ENCODE peak calls at places on chromosomes 6 and 20, in seven cellular contexts. One of them, this sample, is unnamed.

GRCh38 chr6:126172151-126172550 is 167.8 kb upstream of the CENPW start:
- DNase-seq in RKO: no peak
- DNase-seq in HCT116: no peak
- DNase-seq in GM19239: no peak
- DNase-seq in AG09309: no peak
- DNase-seq in EL: no peak
- DNase-seq in NCI-H1105 treated with DMSO at 0.1 percent for 48 hours: no peak
- DNase-seq in this sample: no peak

GRCh38 chr20:23156170-23156841 is 70.2 kb upstream of the CD93 start:
- DNase-seq in GM19239: no peak
- DNase-seq in HCT116: peak; percentile 78
- DNase-seq in AG09309: no peak
- DNase-seq in EL: peak; percentile 82
- DNase-seq in NCI-H1105 treated with DMSO at 0.1 percent for 48 hours: no peak
- DNase-seq in RKO: peak; percentile 78
- DNase-seq in this sample: peak; percentile 77

GRCh38 chr6:129312865-129313264 is 397.1 kb downstream of the ARHGAP18 start:
- DNase-seq in AG09309: no peak
- DNase-seq in RKO: no peak
- DNase-seq in HCT116: peak; percentile 36
- DNase-seq in GM19239: no peak
- DNase-seq in EL: peak; percentile 74
- DNase-seq in NCI-H1105 treated with DMSO at 0.1 percent for 48 hours: no peak
- DNase-seq in this sample: no peak

GRCh38 chr20:63520594-63520938 is at the start of gene PPDPF:
- DNase-seq in GM19239: peak; percentile 97
- DNase-seq in EL: peak; percentile 79
- DNase-seq in AG09309: no peak
- DNase-seq in RKO: peak; percentile 83
- DNase-seq in HCT116: no peak
- DNase-seq in NCI-H1105 treated with DMSO at 0.1 percent for 48 hours: peak; percentile 60
- DNase-seq in this sample: peak; percentile 91

GRCh38 chr6:29107758-29108157 is at the start of gene OR2J3:
- DNase-seq in NCI-H1105 treated with DMSO at 0.1 percent for 48 hours: no peak
- DNase-seq in HCT116: no peak
- DNase-seq in GM19239: no peak
- DNase-seq in AG09309: no peak
- DNase-seq in EL: no peak
- DNase-seq in RKO: no peak
- DNase-seq in this sample: no peak

GRCh38 chr6:149922642-149923326 is at the start of gene RAET1G:
- DNase-seq in EL: peak; percentile 96
- DNase-seq in HCT116: peak; percentile 42
- DNase-seq in GM19239: no peak
- DNase-seq in NCI-H1105 treated with DMSO at 0.1 percent for 48 hours: peak; percentile 81
- DNase-seq in RKO: peak; percentile 95
- DNase-seq in AG09309: peak; percentile 83
- DNase-seq in this sample: peak; percentile 96

GRCh38 chr20:47456952-47457724 is 44.5 kb upstream of the NCOA3 start:
- DNase-seq in AG09309: peak; percentile 63
- DNase-seq in NCI-H1105 treated with DMSO at 0.1 percent for 48 hours: no peak
- DNase-seq in RKO: peak; percentile 59
- DNase-seq in HCT116: no peak
- DNase-seq in GM19239: no peak
- DNase-seq in EL: peak; percentile 71
- DNase-seq in this sample: no peak

GRCh38 chr20:43946659-43947315 is 32.1 kb downstream of the TOX2 start:
- DNase-seq in AG09309: no peak
- DNase-seq in HCT116: no peak
- DNase-seq in EL: no peak
- DNase-seq in RKO: no peak
- DNase-seq in NCI-H1105 treated with DMSO at 0.1 percent for 48 hours: no peak
- DNase-seq in GM19239: no peak
- DNase-seq in this sample: no peak

GRCh38 chr20:62725596-62726268 is 17.1 kb downstream of the NTSR1 start:
- DNase-seq in RKO: no peak
- DNase-seq in GM19239: no peak
- DNase-seq in AG09309: no peak
- DNase-seq in NCI-H1105 treated with DMSO at 0.1 percent for 48 hours: no peak
- DNase-seq in EL: no peak
- DNase-seq in HCT116: no peak
- DNase-seq in this sample: peak; percentile 65

GRCh38 chr6:41678511-41679084 is 40.3 kb downstream of the MDFI start:
- DNase-seq in AG09309: no peak
- DNase-seq in HCT116: no peak
- DNase-seq in RKO: no peak
- DNase-seq in NCI-H1105 treated with DMSO at 0.1 percent for 48 hours: no peak
- DNase-seq in EL: no peak
- DNase-seq in GM19239: no peak
- DNase-seq in this sample: no peak

GRCh38 chr6:28269492-28269891 is 2.5 kb downstream of the ZSCAN26 start:
- DNase-seq in GM19239: no peak
- DNase-seq in HCT116: peak; percentile 64
- DNase-seq in RKO: peak; percentile 99
- DNase-seq in EL: peak; percentile 87
- DNase-seq in NCI-H1105 treated with DMSO at 0.1 percent for 48 hours: no peak
- DNase-seq in AG09309: peak; percentile 74
- DNase-seq in this sample: no peak

GRCh38 chr6:154721460-154721859 is 11.8 kb upstream of the SCAF8 start:
- DNase-seq in GM19239: no peak
- DNase-seq in NCI-H1105 treated with DMSO at 0.1 percent for 48 hours: no peak
- DNase-seq in RKO: no peak
- DNase-seq in AG09309: peak; percentile 55
- DNase-seq in HCT116: no peak
- DNase-seq in EL: peak; percentile 93
- DNase-seq in this sample: no peak

GRCh38 chr6:154510144-154510905 is at the start of gene CNKSR3:
- DNase-seq in HCT116: peak; percentile 83
- DNase-seq in AG09309: peak; percentile 76
- DNase-seq in EL: peak; percentile 96
- DNase-seq in NCI-H1105 treated with DMSO at 0.1 percent for 48 hours: peak; percentile 96
- DNase-seq in RKO: peak; percentile 87
- DNase-seq in GM19239: peak; percentile 65
- DNase-seq in this sample: peak; percentile 96

GRCh38 chr20:63103402-63104311 is 96.9 kb upstream of the BHLHE23 start:
- DNase-seq in EL: peak; percentile 11
- DNase-seq in HCT116: no peak
- DNase-seq in AG09309: no peak
- DNase-seq in RKO: peak; percentile 26
- DNase-seq in NCI-H1105 treated with DMSO at 0.1 percent for 48 hours: no peak
- DNase-seq in GM19239: no peak
- DNase-seq in this sample: no peak

GRCh38 chr20:52004720-52005119 is 186.9 kb downstream of the ZFP64 start:
- DNase-seq in HCT116: no peak
- DNase-seq in AG09309: peak; percentile 71
- DNase-seq in GM19239: no peak
- DNase-seq in NCI-H1105 treated with DMSO at 0.1 percent for 48 hours: no peak
- DNase-seq in RKO: no peak
- DNase-seq in EL: no peak
- DNase-seq in this sample: no peak

GRCh38 chr6:3227363-3228045 is at the start of gene TUBB2B:
- DNase-seq in NCI-H1105 treated with DMSO at 0.1 percent for 48 hours: peak; percentile 96
- DNase-seq in AG09309: no peak
- DNase-seq in RKO: no peak
- DNase-seq in HCT116: no peak
- DNase-seq in EL: peak; percentile 48
- DNase-seq in GM19239: no peak
- DNase-seq in this sample: peak; percentile 73

GRCh38 chr6:37516076-37516919 is 16.6 kb upstream of the CCDC167 start:
- DNase-seq in RKO: no peak
- DNase-seq in EL: no peak
- DNase-seq in AG09309: no peak
- DNase-seq in GM19239: peak; percentile 74
- DNase-seq in NCI-H1105 treated with DMSO at 0.1 percent for 48 hours: peak; percentile 90
- DNase-seq in HCT116: no peak
- DNase-seq in this sample: peak; percentile 72

GRCh38 chr6:129671442-129672344 is 38.3 kb downstream of the ARHGAP18 start:
- DNase-seq in EL: peak; percentile 29
- DNase-seq in NCI-H1105 treated with DMSO at 0.1 percent for 48 hours: no peak
- DNase-seq in RKO: no peak
- DNase-seq in AG09309: no peak
- DNase-seq in GM19239: peak; percentile 30
- DNase-seq in HCT116: no peak
- DNase-seq in this sample: no peak

GRCh38 chr6:158039571-158040050 is 57.9 kb downstream of the SYNJ2 start:
- DNase-seq in GM19239: no peak
- DNase-seq in AG09309: no peak
- DNase-seq in RKO: no peak
- DNase-seq in EL: peak; percentile 34
- DNase-seq in HCT116: no peak
- DNase-seq in NCI-H1105 treated with DMSO at 0.1 percent for 48 hours: no peak
- DNase-seq in this sample: peak; percentile 68

GRCh38 chr6:112956696-112957525 is 609.8 kb downstream of the RFPL4B start:
- DNase-seq in NCI-H1105 treated with DMSO at 0.1 percent for 48 hours: no peak
- DNase-seq in RKO: no peak
- DNase-seq in GM19239: no peak
- DNase-seq in EL: peak; percentile 42
- DNase-seq in HCT116: no peak
- DNase-seq in AG09309: peak; percentile 42
- DNase-seq in this sample: no peak

GRCh38 chr20:20414640-20415274 is 46.9 kb downstream of the INSM1 start:
- DNase-seq in AG09309: no peak
- DNase-seq in RKO: no peak
- DNase-seq in EL: no peak
- DNase-seq in HCT116: no peak
- DNase-seq in NCI-H1105 treated with DMSO at 0.1 percent for 48 hours: peak; percentile 73
- DNase-seq in GM19239: no peak
- DNase-seq in this sample: no peak

GRCh38 chr20:3890999-3891929 is 2.1 kb downstream of the PANK2 start:
- DNase-seq in GM19239: no peak
- DNase-seq in AG09309: no peak
- DNase-seq in RKO: peak; percentile 58
- DNase-seq in NCI-H1105 treated with DMSO at 0.1 percent for 48 hours: no peak
- DNase-seq in HCT116: no peak
- DNase-seq in EL: no peak
- DNase-seq in this sample: peak; percentile 48

GRCh38 chr20:63177134-63177784 is 38.7 kb downstream of the YTHDF1 start:
- DNase-seq in EL: no peak
- DNase-seq in AG09309: no peak
- DNase-seq in HCT116: no peak
- DNase-seq in NCI-H1105 treated with DMSO at 0.1 percent for 48 hours: no peak
- DNase-seq in RKO: no peak
- DNase-seq in GM19239: no peak
- DNase-seq in this sample: no peak

GRCh38 chr6:116797585-116797984 is 31.3 kb downstream of the GPRC6A start:
- DNase-seq in NCI-H1105 treated with DMSO at 0.1 percent for 48 hours: no peak
- DNase-seq in RKO: no peak
- DNase-seq in AG09309: no peak
- DNase-seq in EL: no peak
- DNase-seq in HCT116: no peak
- DNase-seq in GM19239: no peak
- DNase-seq in this sample: no peak

GRCh38 chr6:168071620-168072019 is 7.4 kb downstream of the FRMD1 start:
- DNase-seq in NCI-H1105 treated with DMSO at 0.1 percent for 48 hours: no peak
- DNase-seq in GM19239: no peak
- DNase-seq in HCT116: no peak
- DNase-seq in EL: no peak
- DNase-seq in RKO: no peak
- DNase-seq in AG09309: no peak
- DNase-seq in this sample: no peak

GRCh38 chr6:148751233-148751632 is 4.4 kb downstream of the UST start:
- DNase-seq in GM19239: no peak
- DNase-seq in EL: no peak
- DNase-seq in RKO: no peak
- DNase-seq in AG09309: no peak
- DNase-seq in HCT116: no peak
- DNase-seq in NCI-H1105 treated with DMSO at 0.1 percent for 48 hours: no peak
- DNase-seq in this sample: no peak

GRCh38 chr6:85078071-85078470 is 313.7 kb upstream of the TBX18 start:
- DNase-seq in GM19239: no peak
- DNase-seq in NCI-H1105 treated with DMSO at 0.1 percent for 48 hours: no peak
- DNase-seq in AG09309: peak; percentile 93
- DNase-seq in HCT116: peak; percentile 26
- DNase-seq in RKO: peak; percentile 62
- DNase-seq in EL: peak; percentile 78
- DNase-seq in this sample: no peak

GRCh38 chr20:50801747-50802125 is 6.9 kb downstream of the BCAS4 start:
- DNase-seq in GM19239: no peak
- DNase-seq in NCI-H1105 treated with DMSO at 0.1 percent for 48 hours: no peak
- DNase-seq in HCT116: no peak
- DNase-seq in RKO: no peak
- DNase-seq in AG09309: no peak
- DNase-seq in EL: no peak
- DNase-seq in this sample: no peak

GRCh38 chr6:137512768-137513605 is 18.8 kb upstream of the OLIG3 start:
- DNase-seq in HCT116: no peak
- DNase-seq in NCI-H1105 treated with DMSO at 0.1 percent for 48 hours: no peak
- DNase-seq in EL: no peak
- DNase-seq in GM19239: no peak
- DNase-seq in AG09309: no peak
- DNase-seq in RKO: no peak
- DNase-seq in this sample: no peak